ENCODE peak calls at places on chromosomes 3 and 15, in nine cellular contexts. One of them, this sample, is unnamed.

GRCh38 chr3:6739288-6739687 is 121.6 kb upstream of the GRM7 start:
- DNase-seq in HT1080: no peak
- DNase-seq in NCI-H2171 treated with DMSO at 0.1 percent for 48 hours: no peak
- DNase-seq in IMR-90: no peak
- DNase-seq in NCI-H1092: no peak
- DNase-seq in stimulated activated effector memory CD8-positive, alpha-beta T cell treated with anti-CD3 and anti-CD28 coated beads, Interleukin-12 subunit alpha, Interleukin-12 subunit beta, amount 100 ng/mL, for 72 hours: no peak
- DNase-seq in CD4-positive, alpha-beta memory T cell: no peak
- DNase-seq in CD8-positive, alpha-beta memory T cell: no peak
- DNase-seq in hypothalamus: no peak
- DNase-seq in this sample: no peak

GRCh38 chr3:56157693-56158092 is 310.6 kb downstream of the ERC2 start:
- DNase-seq in HT1080: peak; percentile 92
- DNase-seq in NCI-H2171 treated with DMSO at 0.1 percent for 48 hours: no peak
- DNase-seq in IMR-90: no peak
- DNase-seq in NCI-H1092: no peak
- DNase-seq in stimulated activated effector memory CD8-positive, alpha-beta T cell treated with anti-CD3 and anti-CD28 coated beads, Interleukin-12 subunit alpha, Interleukin-12 subunit beta, amount 100 ng/mL, for 72 hours: no peak
- DNase-seq in CD4-positive, alpha-beta memory T cell: no peak
- DNase-seq in CD8-positive, alpha-beta memory T cell: no peak
- DNase-seq in hypothalamus: no peak
- DNase-seq in this sample: no peak

GRCh38 chr15:97963779-97964178 is 3.3 kb downstream of the ARRDC4 start:
- DNase-seq in HT1080: no peak
- DNase-seq in NCI-H2171 treated with DMSO at 0.1 percent for 48 hours: no peak
- DNase-seq in IMR-90: no peak
- DNase-seq in NCI-H1092: no peak
- DNase-seq in stimulated activated effector memory CD8-positive, alpha-beta T cell treated with anti-CD3 and anti-CD28 coated beads, Interleukin-12 subunit alpha, Interleukin-12 subunit beta, amount 100 ng/mL, for 72 hours: no peak
- DNase-seq in CD4-positive, alpha-beta memory T cell: no peak
- DNase-seq in CD8-positive, alpha-beta memory T cell: no peak
- DNase-seq in hypothalamus: no peak
- DNase-seq in this sample: no peak

GRCh38 chr15:30906366-30906765 is 2.7 kb downstream of the FAN1 start:
- DNase-seq in HT1080: no peak
- DNase-seq in NCI-H2171 treated with DMSO at 0.1 percent for 48 hours: no peak
- DNase-seq in IMR-90: no peak
- DNase-seq in NCI-H1092: no peak
- DNase-seq in stimulated activated effector memory CD8-positive, alpha-beta T cell treated with anti-CD3 and anti-CD28 coated beads, Interleukin-12 subunit alpha, Interleukin-12 subunit beta, amount 100 ng/mL, for 72 hours: no peak
- DNase-seq in CD4-positive, alpha-beta memory T cell: no peak
- DNase-seq in CD8-positive, alpha-beta memory T cell: no peak
- DNase-seq in hypothalamus: no peak
- DNase-seq in this sample: no peak

GRCh38 chr15:95025924-95026728 is 794.8 kb downstream of the MCTP2 start:
- DNase-seq in HT1080: peak; percentile 59
- DNase-seq in NCI-H2171 treated with DMSO at 0.1 percent for 48 hours: no peak
- DNase-seq in IMR-90: peak; percentile 61
- DNase-seq in NCI-H1092: peak; percentile 2
- DNase-seq in stimulated activated effector memory CD8-positive, alpha-beta T cell treated with anti-CD3 and anti-CD28 coated beads, Interleukin-12 subunit alpha, Interleukin-12 subunit beta, amount 100 ng/mL, for 72 hours: no peak
- DNase-seq in CD4-positive, alpha-beta memory T cell: no peak
- DNase-seq in CD8-positive, alpha-beta memory T cell: no peak
- DNase-seq in hypothalamus: no peak
- DNase-seq in this sample: peak; percentile 56

GRCh38 chr15:78737187-78737820 is 74.0 kb downstream of the ADAMTS7 start:
- DNase-seq in HT1080: no peak
- DNase-seq in NCI-H2171 treated with DMSO at 0.1 percent for 48 hours: no peak
- DNase-seq in IMR-90: no peak
- DNase-seq in NCI-H1092: no peak
- DNase-seq in stimulated activated effector memory CD8-positive, alpha-beta T cell treated with anti-CD3 and anti-CD28 coated beads, Interleukin-12 subunit alpha, Interleukin-12 subunit beta, amount 100 ng/mL, for 72 hours: no peak
- DNase-seq in CD4-positive, alpha-beta memory T cell: no peak
- DNase-seq in CD8-positive, alpha-beta memory T cell: no peak
- DNase-seq in hypothalamus: no peak
- DNase-seq in this sample: no peak

GRCh38 chr15:74511583-74511982 is 29.4 kb upstream of the ARID3B start:
- DNase-seq in HT1080: peak; percentile 65
- DNase-seq in NCI-H2171 treated with DMSO at 0.1 percent for 48 hours: no peak
- DNase-seq in IMR-90: no peak
- DNase-seq in NCI-H1092: no peak
- DNase-seq in stimulated activated effector memory CD8-positive, alpha-beta T cell treated with anti-CD3 and anti-CD28 coated beads, Interleukin-12 subunit alpha, Interleukin-12 subunit beta, amount 100 ng/mL, for 72 hours: no peak
- DNase-seq in CD4-positive, alpha-beta memory T cell: no peak
- DNase-seq in CD8-positive, alpha-beta memory T cell: no peak
- DNase-seq in hypothalamus: no peak
- DNase-seq in this sample: no peak

GRCh38 chr3:171459942-171460225 is 321 bp downstream of the TNIK start:
- DNase-seq in HT1080: no peak
- DNase-seq in NCI-H2171 treated with DMSO at 0.1 percent for 48 hours: no peak
- DNase-seq in IMR-90: no peak
- DNase-seq in NCI-H1092: no peak
- DNase-seq in stimulated activated effector memory CD8-positive, alpha-beta T cell treated with anti-CD3 and anti-CD28 coated beads, Interleukin-12 subunit alpha, Interleukin-12 subunit beta, amount 100 ng/mL, for 72 hours: no peak
- DNase-seq in CD4-positive, alpha-beta memory T cell: peak; percentile 55
- DNase-seq in CD8-positive, alpha-beta memory T cell: peak; percentile 51
- DNase-seq in hypothalamus: no peak
- DNase-seq in this sample: no peak

GRCh38 chr15:35519536-35520149 is 26.3 kb downstream of the DPH6 start:
- DNase-seq in HT1080: peak; percentile 27
- DNase-seq in NCI-H2171 treated with DMSO at 0.1 percent for 48 hours: peak; percentile 49
- DNase-seq in IMR-90: peak; percentile 64
- DNase-seq in NCI-H1092: peak; percentile 18
- DNase-seq in stimulated activated effector memory CD8-positive, alpha-beta T cell treated with anti-CD3 and anti-CD28 coated beads, Interleukin-12 subunit alpha, Interleukin-12 subunit beta, amount 100 ng/mL, for 72 hours: no peak
- DNase-seq in CD4-positive, alpha-beta memory T cell: no peak
- DNase-seq in CD8-positive, alpha-beta memory T cell: no peak
- DNase-seq in hypothalamus: no peak
- DNase-seq in this sample: no peak

GRCh38 chr3:160084998-160085397 is 96.4 kb downstream of the IL12A start:
- DNase-seq in HT1080: no peak
- DNase-seq in NCI-H2171 treated with DMSO at 0.1 percent for 48 hours: no peak
- DNase-seq in IMR-90: no peak
- DNase-seq in NCI-H1092: no peak
- DNase-seq in stimulated activated effector memory CD8-positive, alpha-beta T cell treated with anti-CD3 and anti-CD28 coated beads, Interleukin-12 subunit alpha, Interleukin-12 subunit beta, amount 100 ng/mL, for 72 hours: no peak
- DNase-seq in CD4-positive, alpha-beta memory T cell: no peak
- DNase-seq in CD8-positive, alpha-beta memory T cell: no peak
- DNase-seq in hypothalamus: no peak
- DNase-seq in this sample: no peak

GRCh38 chr3:49359623-49360022 is 1.5 kb upstream of the GPX1 start:
- DNase-seq in HT1080: peak; percentile 34
- DNase-seq in NCI-H2171 treated with DMSO at 0.1 percent for 48 hours: no peak
- DNase-seq in IMR-90: peak; percentile 56
- DNase-seq in NCI-H1092: no peak
- DNase-seq in stimulated activated effector memory CD8-positive, alpha-beta T cell treated with anti-CD3 and anti-CD28 coated beads, Interleukin-12 subunit alpha, Interleukin-12 subunit beta, amount 100 ng/mL, for 72 hours: no peak
- DNase-seq in CD4-positive, alpha-beta memory T cell: no peak
- DNase-seq in CD8-positive, alpha-beta memory T cell: no peak
- DNase-seq in hypothalamus: no peak
- DNase-seq in this sample: no peak